ENCODE peak calls at places on chromosomes 5 and 9, in seven cellular contexts. One of them, this sample, is unnamed.

GRCh38 chr9:119322137-119322695 is 47.0 kb downstream of the BRINP1 start:
- DNase-seq in GM12892: no peak
- DNase-seq in effector memory CD8-positive, alpha-beta T cell: no peak
- DNase-seq in stimulated activated CD8-positive, alpha-beta memory T cell treated with anti-CD3 and anti-CD28 coated beads, Interleukin-7, amount 100 ng/mL, for 4 hours: no peak
- DNase-seq in dermis microvascular lymphatic vessel endothelial cell: no peak
- DNase-seq in NCI-H446: no peak
- DNase-seq in GF-D8: no peak
- DNase-seq in this sample: no peak

GRCh38 chr5:27598576-27598975 is 560.2 kb upstream of the CDH9 start:
- DNase-seq in effector memory CD8-positive, alpha-beta T cell: no peak
- DNase-seq in GM12892: no peak
- DNase-seq in stimulated activated CD8-positive, alpha-beta memory T cell treated with anti-CD3 and anti-CD28 coated beads, Interleukin-7, amount 100 ng/mL, for 4 hours: no peak
- DNase-seq in dermis microvascular lymphatic vessel endothelial cell: no peak
- DNase-seq in NCI-H446: no peak
- DNase-seq in GF-D8: no peak
- DNase-seq in this sample: no peak

GRCh38 chr5:159442210-159442850 is 112.0 kb upstream of the IL12B start:
- DNase-seq in GF-D8: no peak
- DNase-seq in effector memory CD8-positive, alpha-beta T cell: no peak
- DNase-seq in GM12892: no peak
- DNase-seq in NCI-H446: no peak
- DNase-seq in stimulated activated CD8-positive, alpha-beta memory T cell treated with anti-CD3 and anti-CD28 coated beads, Interleukin-7, amount 100 ng/mL, for 4 hours: no peak
- DNase-seq in dermis microvascular lymphatic vessel endothelial cell: no peak
- DNase-seq in this sample: no peak

GRCh38 chr9:96555567-96556386 is 63.9 kb downstream of the CDC14B start:
- DNase-seq in GM12892: no peak
- DNase-seq in NCI-H446: no peak
- DNase-seq in GF-D8: no peak
- DNase-seq in effector memory CD8-positive, alpha-beta T cell: no peak
- DNase-seq in dermis microvascular lymphatic vessel endothelial cell: no peak
- DNase-seq in stimulated activated CD8-positive, alpha-beta memory T cell treated with anti-CD3 and anti-CD28 coated beads, Interleukin-7, amount 100 ng/mL, for 4 hours: no peak
- DNase-seq in this sample: no peak

GRCh38 chr5:179255527-179256228 is 89.6 kb downstream of the ADAMTS2 start:
- DNase-seq in GM12892: no peak
- DNase-seq in GF-D8: no peak
- DNase-seq in dermis microvascular lymphatic vessel endothelial cell: no peak
- DNase-seq in effector memory CD8-positive, alpha-beta T cell: no peak
- DNase-seq in NCI-H446: no peak
- DNase-seq in stimulated activated CD8-positive, alpha-beta memory T cell treated with anti-CD3 and anti-CD28 coated beads, Interleukin-7, amount 100 ng/mL, for 4 hours: no peak
- DNase-seq in this sample: peak; percentile 15

GRCh38 chr5:161190086-161190485 is 338.1 kb upstream of the ATP10B start:
- DNase-seq in GM12892: no peak
- DNase-seq in GF-D8: no peak
- DNase-seq in effector memory CD8-positive, alpha-beta T cell: no peak
- DNase-seq in NCI-H446: no peak
- DNase-seq in stimulated activated CD8-positive, alpha-beta memory T cell treated with anti-CD3 and anti-CD28 coated beads, Interleukin-7, amount 100 ng/mL, for 4 hours: no peak
- DNase-seq in dermis microvascular lymphatic vessel endothelial cell: no peak
- DNase-seq in this sample: no peak

GRCh38 chr9:110714314-110714713 is 45.7 kb downstream of the MUSK start:
- DNase-seq in GF-D8: no peak
- DNase-seq in dermis microvascular lymphatic vessel endothelial cell: no peak
- DNase-seq in GM12892: no peak
- DNase-seq in NCI-H446: no peak
- DNase-seq in stimulated activated CD8-positive, alpha-beta memory T cell treated with anti-CD3 and anti-CD28 coated beads, Interleukin-7, amount 100 ng/mL, for 4 hours: no peak
- DNase-seq in effector memory CD8-positive, alpha-beta T cell: no peak
- DNase-seq in this sample: no peak

GRCh38 chr5:179278546-179278945 is 66.7 kb downstream of the ADAMTS2 start:
- DNase-seq in GM12892: no peak
- DNase-seq in effector memory CD8-positive, alpha-beta T cell: no peak
- DNase-seq in dermis microvascular lymphatic vessel endothelial cell: no peak
- DNase-seq in stimulated activated CD8-positive, alpha-beta memory T cell treated with anti-CD3 and anti-CD28 coated beads, Interleukin-7, amount 100 ng/mL, for 4 hours: no peak
- DNase-seq in NCI-H446: no peak
- DNase-seq in GF-D8: no peak
- DNase-seq in this sample: peak; percentile 20

GRCh38 chr5:175902013-175902412 is 30.6 kb downstream of the CPLX2 start:
- DNase-seq in stimulated activated CD8-positive, alpha-beta memory T cell treated with anti-CD3 and anti-CD28 coated beads, Interleukin-7, amount 100 ng/mL, for 4 hours: no peak
- DNase-seq in GF-D8: no peak
- DNase-seq in NCI-H446: no peak
- DNase-seq in GM12892: no peak
- DNase-seq in effector memory CD8-positive, alpha-beta T cell: no peak
- DNase-seq in dermis microvascular lymphatic vessel endothelial cell: no peak
- DNase-seq in this sample: no peak

GRCh38 chr5:163498886-163499285 is 6.5 kb upstream of the MAT2B start:
- DNase-seq in GM12892: no peak
- DNase-seq in NCI-H446: no peak
- DNase-seq in dermis microvascular lymphatic vessel endothelial cell: no peak
- DNase-seq in effector memory CD8-positive, alpha-beta T cell: no peak
- DNase-seq in stimulated activated CD8-positive, alpha-beta memory T cell treated with anti-CD3 and anti-CD28 coated beads, Interleukin-7, amount 100 ng/mL, for 4 hours: no peak
- DNase-seq in GF-D8: no peak
- DNase-seq in this sample: no peak

GRCh38 chr9:135256568-135257354 is 169.3 kb downstream of the OLFM1 start:
- DNase-seq in GF-D8: no peak
- DNase-seq in stimulated activated CD8-positive, alpha-beta memory T cell treated with anti-CD3 and anti-CD28 coated beads, Interleukin-7, amount 100 ng/mL, for 4 hours: no peak
- DNase-seq in effector memory CD8-positive, alpha-beta T cell: no peak
- DNase-seq in GM12892: no peak
- DNase-seq in NCI-H446: no peak
- DNase-seq in dermis microvascular lymphatic vessel endothelial cell: no peak
- DNase-seq in this sample: no peak

GRCh38 chr5:34022131-34022705 is 14.4 kb upstream of the AMACR start:
- DNase-seq in stimulated activated CD8-positive, alpha-beta memory T cell treated with anti-CD3 and anti-CD28 coated beads, Interleukin-7, amount 100 ng/mL, for 4 hours: no peak
- DNase-seq in GF-D8: no peak
- DNase-seq in NCI-H446: no peak
- DNase-seq in GM12892: no peak
- DNase-seq in dermis microvascular lymphatic vessel endothelial cell: no peak
- DNase-seq in effector memory CD8-positive, alpha-beta T cell: no peak
- DNase-seq in this sample: no peak

GRCh38 chr5:179906294-179906794 is 1.4 kb downstream of the TBC1D9B start:
- DNase-seq in effector memory CD8-positive, alpha-beta T cell: no peak
- DNase-seq in NCI-H446: no peak
- DNase-seq in stimulated activated CD8-positive, alpha-beta memory T cell treated with anti-CD3 and anti-CD28 coated beads, Interleukin-7, amount 100 ng/mL, for 4 hours: no peak
- DNase-seq in GF-D8: peak; percentile 45
- DNase-seq in dermis microvascular lymphatic vessel endothelial cell: no peak
- DNase-seq in GM12892: no peak
- DNase-seq in this sample: no peak

GRCh38 chr5:909994-910768 is 17.5 kb downstream of the TRIP13 start:
- DNase-seq in stimulated activated CD8-positive, alpha-beta memory T cell treated with anti-CD3 and anti-CD28 coated beads, Interleukin-7, amount 100 ng/mL, for 4 hours: no peak
- DNase-seq in GF-D8: no peak
- DNase-seq in effector memory CD8-positive, alpha-beta T cell: no peak
- DNase-seq in NCI-H446: no peak
- DNase-seq in GM12892: no peak
- DNase-seq in dermis microvascular lymphatic vessel endothelial cell: no peak
- DNase-seq in this sample: no peak

GRCh38 chr5:139651863-139652787 is 4.0 kb downstream of the CXXC5 start:
- DNase-seq in stimulated activated CD8-positive, alpha-beta memory T cell treated with anti-CD3 and anti-CD28 coated beads, Interleukin-7, amount 100 ng/mL, for 4 hours: peak; percentile 71
- DNase-seq in GF-D8: no peak
- DNase-seq in effector memory CD8-positive, alpha-beta T cell: peak; percentile 79
- DNase-seq in GM12892: peak; percentile 90
- DNase-seq in NCI-H446: peak; percentile 78
- DNase-seq in dermis microvascular lymphatic vessel endothelial cell: no peak
- DNase-seq in this sample: peak; percentile 79

GRCh38 chr5:43602818-43603534 is at the start of gene NNT:
- DNase-seq in effector memory CD8-positive, alpha-beta T cell: peak; percentile 69
- DNase-seq in dermis microvascular lymphatic vessel endothelial cell: no peak
- DNase-seq in GF-D8: peak; percentile 36
- DNase-seq in NCI-H446: peak; percentile 94
- DNase-seq in stimulated activated CD8-positive, alpha-beta memory T cell treated with anti-CD3 and anti-CD28 coated beads, Interleukin-7, amount 100 ng/mL, for 4 hours: peak; percentile 72
- DNase-seq in GM12892: peak; percentile 62
- DNase-seq in this sample: peak; percentile 62

GRCh38 chr5:73796164-73797141 is 170.5 kb downstream of the ARHGEF28 start:
- DNase-seq in GF-D8: no peak
- DNase-seq in NCI-H446: no peak
- DNase-seq in stimulated activated CD8-positive, alpha-beta memory T cell treated with anti-CD3 and anti-CD28 coated beads, Interleukin-7, amount 100 ng/mL, for 4 hours: peak; percentile 5
- DNase-seq in effector memory CD8-positive, alpha-beta T cell: peak; percentile 9
- DNase-seq in GM12892: no peak
- DNase-seq in dermis microvascular lymphatic vessel endothelial cell: peak; percentile 89
- DNase-seq in this sample: peak; percentile 40

GRCh38 chr9:117000196-117000723 is 313.2 kb downstream of the TRIM32 start:
- DNase-seq in NCI-H446: no peak
- DNase-seq in GF-D8: no peak
- DNase-seq in effector memory CD8-positive, alpha-beta T cell: no peak
- DNase-seq in dermis microvascular lymphatic vessel endothelial cell: no peak
- DNase-seq in GM12892: no peak
- DNase-seq in stimulated activated CD8-positive, alpha-beta memory T cell treated with anti-CD3 and anti-CD28 coated beads, Interleukin-7, amount 100 ng/mL, for 4 hours: no peak
- DNase-seq in this sample: no peak

GRCh38 chr9:78932849-78933627 is 636.1 kb downstream of the PSAT1 start:
- DNase-seq in GM12892: no peak
- DNase-seq in dermis microvascular lymphatic vessel endothelial cell: peak; percentile 31
- DNase-seq in effector memory CD8-positive, alpha-beta T cell: no peak
- DNase-seq in NCI-H446: no peak
- DNase-seq in GF-D8: no peak
- DNase-seq in stimulated activated CD8-positive, alpha-beta memory T cell treated with anti-CD3 and anti-CD28 coated beads, Interleukin-7, amount 100 ng/mL, for 4 hours: no peak
- DNase-seq in this sample: no peak

GRCh38 chr5:45060686-45061085 is 251.9 kb downstream of the MRPS30 start:
- DNase-seq in dermis microvascular lymphatic vessel endothelial cell: no peak
- DNase-seq in GM12892: no peak
- DNase-seq in GF-D8: no peak
- DNase-seq in NCI-H446: no peak
- DNase-seq in stimulated activated CD8-positive, alpha-beta memory T cell treated with anti-CD3 and anti-CD28 coated beads, Interleukin-7, amount 100 ng/mL, for 4 hours: no peak
- DNase-seq in effector memory CD8-positive, alpha-beta T cell: no peak
- DNase-seq in this sample: no peak

GRCh38 chr9:137112564-137113384 is 1.8 kb downstream of the DPP7 start:
- DNase-seq in GM12892: no peak
- DNase-seq in GF-D8: no peak
- DNase-seq in dermis microvascular lymphatic vessel endothelial cell: no peak
- DNase-seq in effector memory CD8-positive, alpha-beta T cell: no peak
- DNase-seq in stimulated activated CD8-positive, alpha-beta memory T cell treated with anti-CD3 and anti-CD28 coated beads, Interleukin-7, amount 100 ng/mL, for 4 hours: no peak
- DNase-seq in NCI-H446: no peak
- DNase-seq in this sample: no peak

GRCh38 chr9:76810377-76810957 is 46.2 kb downstream of the PCA3 start:
- DNase-seq in effector memory CD8-positive, alpha-beta T cell: no peak
- DNase-seq in GM12892: no peak
- DNase-seq in dermis microvascular lymphatic vessel endothelial cell: peak; percentile 50
- DNase-seq in GF-D8: peak; percentile 12
- DNase-seq in stimulated activated CD8-positive, alpha-beta memory T cell treated with anti-CD3 and anti-CD28 coated beads, Interleukin-7, amount 100 ng/mL, for 4 hours: no peak
- DNase-seq in NCI-H446: no peak
- DNase-seq in this sample: peak; percentile 54

GRCh38 chr9:134488901-134489280 is 152.7 kb upstream of the COL5A1 start:
- DNase-seq in GF-D8: no peak
- DNase-seq in GM12892: no peak
- DNase-seq in stimulated activated CD8-positive, alpha-beta memory T cell treated with anti-CD3 and anti-CD28 coated beads, Interleukin-7, amount 100 ng/mL, for 4 hours: no peak
- DNase-seq in NCI-H446: no peak
- DNase-seq in dermis microvascular lymphatic vessel endothelial cell: no peak
- DNase-seq in effector memory CD8-positive, alpha-beta T cell: no peak
- DNase-seq in this sample: no peak

This sample was measured in uterus.